ENCODE peak calls at places on chromosomes 11 and 22, in five cellular contexts. One of them, this sample, is unnamed.

GRCh38 chr11:132260636-132261035 is 890.2 kb downstream of the NTM start:
- DNase-seq in H1: no peak
- DNase-seq in HL-60: no peak
- DNase-seq in fibroblast of mammary gland: no peak
- DNase-seq in PC-3: no peak
- DNase-seq in this sample: no peak

GRCh38 chr22:49480340-49480739 is 347.3 kb downstream of the BRD1 start:
- DNase-seq in H1: no peak
- DNase-seq in HL-60: no peak
- DNase-seq in fibroblast of mammary gland: no peak
- DNase-seq in PC-3: no peak
- DNase-seq in this sample: no peak

GRCh38 chr22:43819691-43820670 is 7.9 kb upstream of the EFCAB6 start:
- DNase-seq in H1: peak
- DNase-seq in HL-60: no peak
- DNase-seq in fibroblast of mammary gland: no peak
- DNase-seq in PC-3: no peak
- DNase-seq in this sample: no peak

GRCh38 chr11:34830648-34831047 is 85.5 kb downstream of the APIP start:
- DNase-seq in H1: no peak
- DNase-seq in HL-60: no peak
- DNase-seq in fibroblast of mammary gland: no peak
- DNase-seq in PC-3: no peak
- DNase-seq in this sample: no peak

GRCh38 chr11:97615541-97615940 is 1225.7 kb downstream of the JRKL start:
- DNase-seq in H1: no peak
- DNase-seq in HL-60: no peak
- DNase-seq in fibroblast of mammary gland: no peak
- DNase-seq in PC-3: no peak
- DNase-seq in this sample: no peak

GRCh38 chr11:45320366-45320765 is 34.2 kb upstream of the SYT13 start:
- DNase-seq in H1: no peak
- DNase-seq in HL-60: peak
- DNase-seq in fibroblast of mammary gland: no peak
- DNase-seq in PC-3: no peak
- DNase-seq in this sample: no peak

GRCh38 chr11:3191586-3192324 is 26.6 kb upstream of the OSBPL5 start:
- DNase-seq in H1: no peak
- DNase-seq in HL-60: no peak
- DNase-seq in fibroblast of mammary gland: no peak
- DNase-seq in PC-3: no peak
- DNase-seq in this sample: no peak

GRCh38 chr11:73538381-73538872 is 59.5 kb downstream of the FAM168A start:
- DNase-seq in H1: no peak
- DNase-seq in HL-60: peak
- DNase-seq in fibroblast of mammary gland: no peak
- DNase-seq in PC-3: no peak
- DNase-seq in this sample: no peak

GRCh38 chr11:100684101-100685065 is 2.7 kb upstream of the ARHGAP42 start:
- DNase-seq in H1: no peak
- DNase-seq in HL-60: no peak
- DNase-seq in fibroblast of mammary gland: peak
- DNase-seq in PC-3: peak
- DNase-seq in this sample: peak

GRCh38 chr11:81030186-81030585 is 1589.4 kb upstream of the TENM4 start:
- DNase-seq in H1: no peak
- DNase-seq in HL-60: no peak
- DNase-seq in fibroblast of mammary gland: peak
- DNase-seq in PC-3: no peak
- DNase-seq in this sample: no peak

GRCh38 chr22:47030881-47031627 is 268.6 kb downstream of the TBC1D22A start:
- DNase-seq in H1: no peak
- DNase-seq in HL-60: no peak
- DNase-seq in fibroblast of mammary gland: peak
- DNase-seq in PC-3: peak
- DNase-seq in this sample: no peak

GRCh38 chr11:65854161-65854592 is 3.8 kb downstream of the CFL1 start:
- DNase-seq in H1: no peak
- DNase-seq in HL-60: no peak
- DNase-seq in fibroblast of mammary gland: no peak
- DNase-seq in PC-3: no peak
- DNase-seq in this sample: no peak

GRCh38 chr22:21876486-21877176 is 9.2 kb upstream of the MAPK1 start:
- DNase-seq in H1: no peak
- DNase-seq in HL-60: peak
- DNase-seq in fibroblast of mammary gland: peak
- DNase-seq in PC-3: no peak
- DNase-seq in this sample: no peak

GRCh38 chr11:13942908-13943505 is 19.5 kb upstream of the SPON1 start:
- DNase-seq in H1: no peak
- DNase-seq in HL-60: no peak
- DNase-seq in fibroblast of mammary gland: peak
- DNase-seq in PC-3: peak
- DNase-seq in this sample: no peak

GRCh38 chr11:727859-728748 is 19.2 kb upstream of the TALDO1 start:
- DNase-seq in H1: peak
- DNase-seq in HL-60: peak
- DNase-seq in fibroblast of mammary gland: peak
- DNase-seq in PC-3: peak
- DNase-seq in this sample: no peak

GRCh38 chr11:32893947-32894827 is 1.6 kb downstream of the QSER1 start:
- DNase-seq in H1: no peak
- DNase-seq in HL-60: peak
- DNase-seq in fibroblast of mammary gland: peak
- DNase-seq in PC-3: peak
- DNase-seq in this sample: no peak

GRCh38 chr11:763073-763463 is 14.2 kb downstream of the GATD1 start:
- DNase-seq in H1: no peak
- DNase-seq in HL-60: no peak
- DNase-seq in fibroblast of mammary gland: no peak
- DNase-seq in PC-3: peak
- DNase-seq in this sample: no peak

GRCh38 chr11:7252683-7253213 is 1.0 kb downstream of the SYT9 start:
- DNase-seq in H1: peak
- DNase-seq in HL-60: no peak
- DNase-seq in fibroblast of mammary gland: no peak
- DNase-seq in PC-3: no peak
- DNase-seq in this sample: no peak
- H3K4me3 ChIP-seq in H1: peak
- H3K4me3 ChIP-seq in HL-60: no peak
- H3K4me3 ChIP-seq in fibroblast of mammary gland: no peak
- H3K4me3 ChIP-seq in PC-3: peak
- H3K4me3 ChIP-seq in this sample: peak

GRCh38 chr11:12496181-12497025 is 119.0 kb downstream of the PARVA start:
- DNase-seq in H1: peak
- DNase-seq in HL-60: no peak
- DNase-seq in fibroblast of mammary gland: no peak
- DNase-seq in PC-3: no peak
- DNase-seq in this sample: no peak
- TF ChIP-seq CTCF in H1: peak
- TF ChIP-seq CTCF in HL-60: no peak
- TF ChIP-seq CTCF in fibroblast of mammary gland: peak
- TF ChIP-seq CTCF in PC-3: peak
- TF ChIP-seq CTCF in this sample: no peak

DNA sequence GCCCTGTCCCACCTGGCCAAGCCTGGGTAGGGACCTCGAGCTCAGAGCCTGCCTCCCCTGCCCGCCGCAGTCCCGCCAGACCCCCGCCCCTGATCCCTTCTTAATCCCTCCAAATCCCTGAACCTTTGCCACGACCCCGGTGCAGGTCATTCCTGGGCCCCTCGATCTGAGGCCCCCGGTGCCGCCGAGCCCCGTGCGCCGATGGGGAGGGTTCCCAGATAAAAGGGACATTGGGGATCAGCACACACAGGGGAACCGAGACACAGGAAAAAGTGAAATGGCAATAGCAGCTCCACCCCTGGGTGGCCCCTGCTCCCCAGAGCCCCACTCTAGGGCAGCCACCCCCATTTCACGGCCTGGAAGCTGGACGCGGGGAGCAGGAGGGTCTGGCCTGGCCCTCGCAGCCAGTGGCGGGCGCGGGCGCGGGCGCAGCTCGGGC is 1.3 kb upstream of the WNT7B start:
- DNase-seq in H1: no peak
- DNase-seq in HL-60: no peak
- DNase-seq in fibroblast of mammary gland: no peak
- DNase-seq in PC-3: no peak
- DNase-seq in this sample: no peak
- H3K4me3 ChIP-seq in H1: peak
- H3K4me3 ChIP-seq in HL-60: no peak
- H3K4me3 ChIP-seq in fibroblast of mammary gland: no peak
- H3K4me3 ChIP-seq in PC-3: peak
- H3K4me3 ChIP-seq in this sample: no peak

GRCh38 chr22:20430641-20431519 is 6.7 kb downstream of the SCARF2 start:
- DNase-seq in H1: peak
- DNase-seq in HL-60: peak
- DNase-seq in fibroblast of mammary gland: no peak
- DNase-seq in PC-3: peak
- DNase-seq in this sample: peak
- TF ChIP-seq CTCF in H1: peak
- TF ChIP-seq CTCF in HL-60: no peak
- TF ChIP-seq CTCF in fibroblast of mammary gland: no peak
- TF ChIP-seq CTCF in PC-3: peak
- TF ChIP-seq CTCF in this sample: peak

DNA sequence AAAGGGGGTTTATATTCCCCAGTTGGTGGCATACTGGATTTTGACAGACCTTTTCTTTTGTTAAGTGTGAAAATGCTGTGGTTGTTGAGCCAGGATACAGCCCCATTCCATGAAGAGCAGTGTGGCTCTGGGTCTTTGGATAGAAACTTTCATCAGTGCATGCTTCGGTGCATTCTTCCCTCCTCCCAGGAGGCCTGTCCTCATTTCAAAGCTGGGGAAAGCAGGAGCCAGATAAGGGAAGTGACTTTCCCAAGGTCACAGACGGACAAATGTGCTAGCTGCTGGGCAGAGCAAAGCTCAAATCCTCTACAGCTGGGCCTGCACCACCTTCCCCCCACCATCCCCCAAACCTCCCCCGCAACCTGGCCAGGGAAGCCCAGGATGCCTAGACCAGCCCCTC is 184.5 kb upstream of the NTM start:
- DNase-seq in H1: no peak
- DNase-seq in HL-60: no peak
- DNase-seq in fibroblast of mammary gland: no peak
- DNase-seq in PC-3: no peak
- DNase-seq in this sample: no peak
- H3K4me3 ChIP-seq in H1: no peak
- H3K4me3 ChIP-seq in HL-60: no peak
- H3K4me3 ChIP-seq in fibroblast of mammary gland: no peak
- H3K4me3 ChIP-seq in PC-3: no peak
- H3K4me3 ChIP-seq in this sample: no peak

DNA sequence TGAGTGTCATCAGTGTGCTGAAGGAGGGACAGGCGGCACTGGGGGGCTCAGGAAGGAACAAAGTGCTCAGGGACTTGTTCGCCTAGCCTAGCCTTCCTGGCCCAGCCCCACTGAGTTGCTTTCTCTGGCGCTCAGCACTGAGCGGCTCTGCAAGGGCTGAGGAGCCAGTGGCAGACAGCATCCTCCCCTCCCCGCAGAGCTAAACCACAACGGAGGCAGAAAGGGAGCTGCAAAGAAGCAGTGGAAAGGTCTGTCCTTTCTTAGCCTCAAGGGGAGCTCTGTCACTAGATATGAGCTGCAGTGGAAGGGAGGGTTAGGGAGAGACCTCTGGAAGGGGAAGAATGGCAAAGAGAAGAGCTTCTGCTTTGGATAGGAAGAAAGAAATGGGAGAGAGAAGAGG is 89.7 kb upstream of the PHOX2A start:
- DNase-seq in H1: peak
- DNase-seq in HL-60: peak
- DNase-seq in fibroblast of mammary gland: no peak
- DNase-seq in PC-3: no peak
- DNase-seq in this sample: no peak
- TF ChIP-seq CTCF in H1: peak
- TF ChIP-seq CTCF in HL-60: peak
- TF ChIP-seq CTCF in fibroblast of mammary gland: no peak
- TF ChIP-seq CTCF in PC-3: no peak
- TF ChIP-seq CTCF in this sample: no peak

DNA sequence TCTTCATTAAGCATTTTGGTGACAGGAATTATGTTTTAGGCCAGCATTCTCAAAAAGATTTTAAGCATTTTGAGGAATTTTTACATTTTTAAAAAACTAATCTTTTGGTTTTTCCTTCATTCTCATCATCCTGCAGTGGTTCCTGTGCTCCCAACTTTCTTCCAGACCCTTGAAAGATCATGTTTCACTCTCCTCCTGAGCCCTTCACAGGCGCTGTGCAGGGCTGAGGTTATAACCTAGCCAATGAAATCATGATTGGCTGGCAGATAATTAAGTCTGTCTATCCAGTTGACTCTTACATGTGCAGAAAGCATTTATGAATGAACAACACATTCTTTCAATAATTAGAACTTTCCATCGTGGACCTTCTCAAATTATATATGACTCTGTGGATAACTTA is 226.3 kb downstream of the DDX10 start:
- DNase-seq in H1: no peak
- DNase-seq in HL-60: no peak
- DNase-seq in fibroblast of mammary gland: no peak
- DNase-seq in PC-3: no peak
- DNase-seq in this sample: no peak
- H3K4me3 ChIP-seq in H1: no peak
- H3K4me3 ChIP-seq in HL-60: no peak
- H3K4me3 ChIP-seq in fibroblast of mammary gland: no peak
- H3K4me3 ChIP-seq in PC-3: no peak
- H3K4me3 ChIP-seq in this sample: no peak

This sample was measured in LNCaP clone FGC.